ENCODE peak calls at places on chromosomes 16 and 17, in seven cellular contexts. B, S, Y, M, Z, Q and P are unnamed samples.

GRCh38 chr17:17809527-17810373 is 27.0 kb downstream of the SREBF1 start:
- DNase-seq in Q (no peak), S (no peak), Z (peak), B (peak), Y (no peak), M (no peak), P (peak)

GRCh38 chr17:72602517-72603345 is 481.9 kb downstream of the SOX9 start:
- DNase-seq in S (no peak), Z (no peak), B (peak), M (peak), Q (no peak), Y (no peak), P (peak)

GRCh38 chr16:946048-946395 is 24.8 kb downstream of the LMF1 start:
- DNase-seq in S (no peak), M (no peak), Q (peak), Z (no peak), B (no peak), Y (no peak), P (no peak)

GRCh38 chr17:74601944-74602572 is 10.0 kb upstream of the CD300LD start:
- DNase-seq in Z (no peak), M (no peak), S (no peak), Q (no peak), B (peak), Y (peak), P (peak)

GRCh38 chr17:61635913-61636432 is 45.0 kb upstream of the NACA2 start:
- DNase-seq in Y (peak), Q (no peak), M (peak), B (peak), S (no peak), Z (no peak), P (peak)

GRCh38 chr17:67994827-67995567 is 1.3 kb downstream of the C17orf58 start:
- DNase-seq in M (peak), S (no peak), Z (no peak), B (peak), Y (no peak), Q (no peak), P (peak)

GRCh38 chr16:46743232-46743719 is 4.9 kb downstream of the MYLK3 start:
- DNase-seq in Z (no peak), B (peak), Q (no peak), Y (no peak), S (peak), M (no peak), P (peak)

GRCh38 chr16:69188716-69189115 is 1.8 kb downstream of the SNTB2 start:
- DNase-seq in Q (no peak), S (no peak), Z (no peak), B (no peak), M (no peak), Y (no peak), P (peak)

GRCh38 chr16:14106457-14106856 is 35.3 kb downstream of the MRTFB start:
- DNase-seq in Q (no peak), Y (no peak), Z (no peak), B (peak), S (no peak), M (no peak), P (no peak)

GRCh38 chr16:15607700-15608396 is 35.1 kb downstream of the MARF1 start:
- DNase-seq in Q (peak), M (no peak), S (no peak), Z (peak), Y (no peak), B (peak), P (peak)

GRCh38 chr17:36928450-36929125 is 8.7 kb upstream of the LHX1 start:
- DNase-seq in M (no peak), B (no peak), Z (no peak), S (no peak), Q (no peak), Y (no peak), P (no peak)

GRCh38 chr16:83402160-83402794 is 405.5 kb upstream of the HSBP1 start:
- DNase-seq in Z (no peak), Y (no peak), S (no peak), M (no peak), Q (no peak), B (no peak), P (peak)

GRCh38 chr17:71237903-71238538 is 882.8 kb upstream of the SOX9 start:
- DNase-seq in S (no peak), Y (no peak), Z (no peak), Q (no peak), B (peak), M (no peak), P (peak)

GRCh38 chr17:81400154-81400938 is 5.1 kb downstream of the BAHCC1 start:
- DNase-seq in Q (peak), S (no peak), M (peak), B (peak), Y (no peak), Z (no peak), P (peak)

GRCh38 chr16:24645739-24646645 is 83.5 kb upstream of the TNRC6A start:
- DNase-seq in M (no peak), Q (no peak), Z (no peak), B (peak), S (no peak), Y (no peak), P (peak)

GRCh38 chr16:88851616-88852015 is 5.1 kb downstream of the GALNS start:
- DNase-seq in B (no peak), Y (no peak), S (no peak), Z (no peak), Q (no peak), M (no peak), P (no peak)

GRCh38 chr16:57624806-57625500 is 3.5 kb upstream of the ADGRG1 start:
- DNase-seq in S (no peak), M (no peak), Y (no peak), Z (no peak), B (peak), Q (peak), P (no peak)

GRCh38 chr17:81917565-81918332 is at the start of gene SIRT7:
- DNase-seq in M (peak), B (peak), Q (peak), S (peak), Z (peak), Y (peak), P (peak)

GRCh38 chr17:76086384-76086783 is 7.4 kb downstream of the ZACN start:
- DNase-seq in Y (no peak), M (no peak), B (no peak), Q (no peak), S (no peak), Z (no peak), P (no peak)

GRCh38 chr17:59365383-59365981 is 34.0 kb downstream of the YPEL2 start:
- DNase-seq in B (no peak), Q (no peak), Z (no peak), Y (peak), S (no peak), M (no peak), P (no peak)

GRCh38 chr16:57815987-57816745 is 13.9 kb upstream of the KIFC3 start:
- DNase-seq in Y (peak), Q (peak), Z (peak), B (peak), M (peak), S (peak), P (peak)

GRCh38 chr17:21466550-21466949 is 90.4 kb downstream of the KCNJ12 start:
- DNase-seq in S (no peak), M (no peak), Q (no peak), B (no peak), Z (no peak), Y (no peak), P (no peak)

DNA sequence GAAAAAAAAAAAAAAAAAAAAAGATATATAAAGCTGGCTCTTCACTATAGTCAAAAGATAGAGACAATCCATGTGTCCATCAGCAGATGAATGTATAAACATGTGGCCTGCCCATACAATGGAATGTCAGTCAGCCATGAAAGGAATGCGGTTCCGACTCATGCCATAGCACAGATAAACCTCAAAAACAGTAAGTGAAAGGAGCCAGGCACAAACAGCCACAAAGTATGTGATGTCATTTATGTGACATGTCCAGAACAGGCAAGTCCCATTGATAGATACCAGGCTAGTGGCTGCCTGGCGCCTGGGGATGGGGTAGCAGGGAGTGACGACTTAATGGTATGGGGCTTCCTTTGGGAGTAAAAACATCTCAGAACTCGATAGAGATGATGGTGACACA is 155.7 kb downstream of the CMIP start:
- DNase-seq in Z (no peak), B (peak), Y (no peak), Q (no peak), S (no peak), M (no peak), P (peak)
- H3K27ac ChIP-seq in Z (no peak), B (no peak), Y (no peak), Q (no peak), S (no peak), M (peak), P (peak)

DNA sequence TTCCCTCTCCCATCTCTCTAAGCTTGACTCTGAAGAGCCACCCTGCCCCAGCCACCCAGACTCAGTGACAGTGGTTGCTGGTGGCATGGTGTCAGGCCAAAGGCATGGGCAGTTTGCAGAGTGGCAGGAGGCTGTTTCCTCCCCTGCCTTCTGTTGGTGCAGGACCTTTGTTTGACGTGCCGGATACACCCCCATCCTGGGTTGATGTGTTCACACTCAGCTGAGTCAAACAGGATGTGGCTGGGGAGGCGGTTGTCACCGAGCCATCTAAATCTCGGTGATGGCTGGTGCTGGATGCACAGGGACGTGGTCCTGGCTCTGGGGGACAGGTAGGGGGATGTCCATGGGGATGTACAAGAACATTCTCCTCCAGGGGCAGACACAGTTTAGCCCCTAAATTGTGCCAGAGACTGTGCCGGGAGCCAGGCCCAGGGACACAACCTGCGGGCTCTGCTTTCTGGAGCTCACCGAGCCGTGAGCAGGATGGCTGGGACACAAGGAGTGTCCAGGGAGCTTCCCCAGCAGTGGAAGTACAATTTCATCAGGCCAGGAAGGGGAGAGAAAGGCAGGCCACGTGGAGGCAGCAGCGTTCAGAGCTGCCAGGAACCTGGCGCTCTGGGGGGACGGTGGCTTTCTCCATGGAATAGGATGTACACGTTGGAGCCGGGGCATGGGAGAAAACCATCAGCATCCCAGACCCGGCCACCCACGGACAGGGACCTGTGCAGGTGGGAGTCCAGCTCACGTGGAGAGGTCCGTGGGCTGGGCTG is 264.2 kb downstream of the SEC14L1 start:
- DNase-seq in M (peak), B (peak), Z (no peak), Y (peak), Q (peak), S (no peak), P (peak)
- H3K27ac ChIP-seq in M (peak), B (peak), Z (no peak), Y (peak), Q (peak), S (peak), P (peak)

DNA sequence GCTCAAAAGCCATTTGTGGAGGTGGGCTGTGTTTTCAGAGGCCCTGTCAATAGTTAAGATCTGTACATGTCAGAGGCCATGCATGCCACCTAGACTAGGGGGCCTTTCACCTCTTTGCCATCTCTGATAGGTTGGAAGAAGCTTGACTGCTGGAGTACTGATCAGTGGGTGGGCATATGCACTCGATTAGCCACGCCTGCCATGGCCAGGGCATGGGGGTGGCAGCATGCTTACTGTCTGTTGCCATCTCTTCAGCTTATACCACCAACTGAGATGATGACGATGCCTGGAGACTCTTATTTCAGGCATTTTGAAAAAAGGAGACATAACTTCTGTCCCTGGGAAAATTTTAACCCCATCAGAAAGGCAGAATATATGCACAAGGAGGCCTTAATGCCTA is 60.7 kb downstream of the MSI2 start:
- DNase-seq in Q (no peak), M (no peak), Y (no peak), Z (no peak), S (no peak), B (no peak), P (no peak)
- H3K27ac ChIP-seq in Q (no peak), M (no peak), Y (no peak), Z (no peak), S (no peak), B (no peak), P (no peak)

GRCh38 chr17:41688641-41689496 is at the start of gene EIF1:
- DNase-seq in S (peak), M (peak), B (peak), Q (peak), Z (peak), Y (peak), P (peak)

GRCh38 chr17:41691031-41691777 is 2.5 kb downstream of the EIF1 start:
- DNase-seq in Z (no peak), Y (peak), S (no peak), B (no peak), M (no peak), Q (no peak), P (no peak)

GRCh38 chr17:41692722-41693521 is 4.2 kb downstream of the EIF1 start:
- DNase-seq in Y (peak), B (no peak), Z (no peak), S (no peak), Q (no peak), M (no peak), P (peak)

GRCh38 chr17:41689497-41690299 is 1.0 kb downstream of the EIF1 start:
- DNase-seq in Z (no peak), S (no peak), Q (no peak), B (peak), Y (peak), M (no peak), P (peak)

DNA sequence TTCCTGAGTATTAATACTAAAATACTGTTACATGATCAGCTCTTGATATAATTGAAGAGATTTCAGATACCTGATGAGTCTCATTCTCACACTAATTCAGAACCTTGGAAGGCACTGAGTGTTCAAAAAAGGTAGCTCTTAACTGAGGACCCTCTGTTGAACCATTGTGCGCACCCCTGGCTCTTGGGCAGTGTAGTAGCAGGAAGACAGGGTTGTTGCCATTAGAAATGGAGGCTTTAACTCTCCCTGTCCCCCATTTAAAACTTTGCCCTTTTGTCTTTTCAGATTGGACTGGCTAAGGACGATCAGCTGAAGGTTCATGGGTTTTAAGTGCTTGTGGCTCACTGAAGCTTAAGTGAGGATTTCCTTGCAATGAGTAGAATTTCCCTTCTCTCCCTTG is 1.8 kb downstream of the EIF1 start:
- DNase-seq in Q (no peak), M (no peak), S (no peak), Y (peak), Z (no peak), B (no peak), P (no peak)
- H3K27ac ChIP-seq in Q (peak), M (peak), S (peak), Y (peak), Z (no peak), B (peak), P (peak)

GRCh38 chr17:7747586-7747985 is 30.0 kb downstream of the DNAH2 start:
- DNase-seq in Q (no peak), Y (no peak), M (no peak), Z (no peak), B (peak), S (no peak), P (peak)
- H3K27ac ChIP-seq in Q (no peak), Y (no peak), M (no peak), Z (no peak), B (peak), S (no peak), P (peak)

GRCh38 chr16:4747906-4748681 is 13.8 kb downstream of the DNAAF8 start:
- DNase-seq in Z (no peak), S (no peak), M (no peak), B (no peak), Q (no peak), Y (no peak), P (no peak)

GRCh38 chr16:4746991-4747574 is 12.7 kb downstream of the DNAAF8 start:
- DNase-seq in M (no peak), Z (peak), B (peak), S (peak), Q (no peak), Y (no peak), P (peak)

GRCh38 chr16:4750896-4751295 is 16.1 kb downstream of the ZNF500 start:
- DNase-seq in M (no peak), S (no peak), Z (no peak), Y (no peak), B (no peak), Q (no peak), P (no peak)

GRCh38 chr16:4749700-4750257 is 15.4 kb downstream of the DNAAF8 start:
- DNase-seq in M (no peak), Y (no peak), B (no peak), S (no peak), Q (no peak), Z (no peak), P (no peak)

GRCh38 chr16:4748682-4749411 is 14.5 kb downstream of the DNAAF8 start:
- DNase-seq in B (no peak), Q (no peak), Z (no peak), Y (no peak), S (peak), M (no peak), P (no peak)
- H3K27ac ChIP-seq in B (no peak), Q (no peak), Z (no peak), Y (no peak), S (no peak), M (no peak), P (no peak)